ENCODE peak calls at places on chromosomes 4 and X, in seven cellular contexts. F, Z, M, A, E, X and R are unnamed samples.

GRCh38 chr4:39054497-39054896 is 7.5 kb upstream of the KLHL5 start:
- DNase-seq in F (no peak), Z (no peak), M (no peak), A (no peak), E (no peak), X (no peak), R (no peak)

GRCh38 chrX:24395775-24396174 is 35.3 kb downstream of the SUPT20HL1 start:
- DNase-seq in F (peak; percentile 13), Z (peak; percentile 58), M (peak; percentile 26), A (no peak), E (peak; percentile 49), X (peak; percentile 37), R (peak; percentile 17)

GRCh38 chr4:99653921-99654890 is 3.4 kb downstream of the C4orf54 start:
- DNase-seq in F (no peak), Z (no peak), M (no peak), A (no peak), E (no peak), X (no peak), R (no peak)

GRCh38 chr4:145289403-145290076 is 109.2 kb upstream of the OTUD4 start:
- DNase-seq in F (no peak), Z (no peak), M (no peak), A (no peak), E (no peak), X (no peak), R (no peak)

GRCh38 chr4:33924239-33924638 is 2320.1 kb downstream of the ARAP2 start:
- DNase-seq in F (no peak), Z (no peak), M (no peak), A (no peak), E (no peak), X (no peak), R (no peak)

GRCh38 chr4:15241946-15242345 is 185.9 kb upstream of the C1QTNF7 start:
- DNase-seq in F (no peak), Z (no peak), M (no peak), A (no peak), E (no peak), X (no peak), R (no peak)

GRCh38 chr4:41361831-41362646 is 105.3 kb downstream of the UCHL1 start:
- DNase-seq in F (no peak), Z (no peak), M (no peak), A (peak; percentile 67), E (no peak), X (no peak), R (no peak)

GRCh38 chr4:30753316-30753715 is 33.1 kb downstream of the PCDH7 start:
- DNase-seq in F (no peak), Z (no peak), M (no peak), A (no peak), E (no peak), X (no peak), R (no peak)

GRCh38 chr4:19146038-19146437 is 1105.7 kb upstream of the SLIT2 start:
- DNase-seq in F (no peak), Z (no peak), M (no peak), A (no peak), E (no peak), X (no peak), R (no peak)

GRCh38 chr4:6333301-6334202 is 63.9 kb downstream of the WFS1 start:
- DNase-seq in F (no peak), Z (peak; percentile 43), M (no peak), A (no peak), E (no peak), X (no peak), R (peak; percentile 8)

GRCh38 chrX:16727637-16728036 is 8.2 kb downstream of the SYAP1 start:
- DNase-seq in F (no peak), Z (no peak), M (no peak), A (no peak), E (no peak), X (no peak), R (no peak)

GRCh38 chr4:156137971-156138581 is 184.4 kb upstream of the CTSO start:
- DNase-seq in F (no peak), Z (no peak), M (no peak), A (no peak), E (no peak), X (peak; percentile 93), R (peak; percentile 85)

GRCh38 chrX:48997455-48997854 is 4.6 kb downstream of the GRIPAP1 start:
- DNase-seq in F (no peak), Z (no peak), M (no peak), A (no peak), E (no peak), X (no peak), R (no peak)

GRCh38 chr4:7183161-7183560 is 9.2 kb upstream of the SORCS2 start:
- DNase-seq in F (no peak), Z (peak; percentile 57), M (no peak), A (no peak), E (no peak), X (no peak), R (no peak)

GRCh38 chr4:41939016-41939623 is 3.9 kb downstream of the TMEM33 start:
- DNase-seq in F (no peak), Z (no peak), M (no peak), A (no peak), E (no peak), X (no peak), R (no peak)

GRCh38 chr4:87270144-87270543 is 49.7 kb upstream of the KLHL8 start:
- DNase-seq in F (no peak), Z (peak; percentile 14), M (no peak), A (no peak), E (peak; percentile 5), X (peak; percentile 52), R (no peak)

GRCh38 chr4:85828295-85828910 is 353.5 kb downstream of the ARHGAP24 start:
- DNase-seq in F (no peak), Z (no peak), M (no peak), A (no peak), E (no peak), X (peak; percentile 43), R (no peak)

GRCh38 chr4:150236626-150237025 is 158.4 kb downstream of the DCLK2 start:
- DNase-seq in F (no peak), Z (no peak), M (no peak), A (no peak), E (no peak), X (no peak), R (no peak)

GRCh38 chrX:49204709-49205108 is 4.7 kb upstream of the SYP start:
- DNase-seq in F (no peak), Z (no peak), M (no peak), A (no peak), E (no peak), X (no peak), R (no peak)

GRCh38 chrX:23799469-23800065 is 16.6 kb downstream of the SAT1 start:
- DNase-seq in F (no peak), Z (no peak), M (no peak), A (no peak), E (no peak), X (no peak), R (no peak)

GRCh38 chrX:128929281-128930057 is 593.8 kb downstream of the SMARCA1 start:
- DNase-seq in F (no peak), Z (no peak), M (no peak), A (no peak), E (no peak), X (peak; percentile 35), R (no peak)

GRCh38 chr4:128831526-128832252 is 22.2 kb downstream of the JADE1 start:
- DNase-seq in F (no peak), Z (no peak), M (no peak), A (no peak), E (no peak), X (peak; percentile 73), R (no peak)